ENCODE peak calls at places on chromosome 20, in eight cellular contexts. X is G401, M is fibroblast of the conjunctiva, B is Caco-2, Y is HFFc6, W is MCF 10A, K is nucleus accumbens, V is sciatic nerve. I is an unnamed sample.

GRCh38 chr20:10795286-10796026 is 121.7 kb upstream of the JAG1 start:
- DNase-seq in X (no peak), M (no peak), B (no peak), Y (no peak), W (no peak), K (no peak), V (no peak), I (no peak)

GRCh38 chr20:60365063-60365640 is 406.9 kb downstream of the CDH26 start:
- DNase-seq in X (no peak), M (no peak), B (peak), Y (no peak), W (peak), K (no peak), V (no peak), I (no peak)

GRCh38 chr20:59813126-59813947 is 120.1 kb downstream of the SYCP2 start:
- DNase-seq in X (no peak), M (no peak), B (no peak), Y (no peak), W (no peak), K (no peak), V (peak), I (no peak)

GRCh38 chr20:63490416-63490815 is 8.5 kb downstream of the EEF1A2 start:
- DNase-seq in X (no peak), M (no peak), B (no peak), Y (no peak), W (no peak), K (no peak), V (no peak), I (no peak)

GRCh38 chr20:48797275-48797825 is 30.4 kb downstream of the PREX1 start:
- DNase-seq in X (peak), M (no peak), B (no peak), Y (no peak), W (no peak), K (peak), V (no peak), I (no peak)

GRCh38 chr20:33028875-33029274 is 2.6 kb upstream of the BPIFB6 start:
- DNase-seq in X (no peak), M (no peak), B (no peak), Y (no peak), W (no peak), K (no peak), V (no peak), I (no peak)

GRCh38 chr20:49669601-49670189 is 44.0 kb downstream of the B4GALT5 start:
- DNase-seq in X (no peak), M (no peak), B (no peak), Y (no peak), W (no peak), K (no peak), V (no peak), I (no peak)

GRCh38 chr20:17867546-17867945 is 101.0 kb downstream of the SNX5 start:
- DNase-seq in X (no peak), M (no peak), B (no peak), Y (no peak), W (no peak), K (no peak), V (no peak), I (no peak)

GRCh38 chr20:1848378-1848777 is 46.8 kb upstream of the SIRPA start:
- DNase-seq in X (no peak), M (no peak), B (peak), Y (no peak), W (no peak), K (no peak), V (no peak), I (no peak)

GRCh38 chr20:55678970-55679667 is 326.2 kb downstream of the CBLN4 start:
- DNase-seq in X (no peak), M (no peak), B (no peak), Y (no peak), W (no peak), K (no peak), V (no peak), I (no peak)

GRCh38 chr20:58393299-58393698 is 4.3 kb downstream of the VAPB start:
- DNase-seq in X (no peak), M (no peak), B (no peak), Y (peak), W (no peak), K (no peak), V (no peak), I (no peak)